ENCODE peak calls at places on chromosomes 6 and 20, in six cellular contexts. Y, Z, G, D, X and A are unnamed samples.
A peak's percentile ranks its signal among the peaks of the same experiment; 100 is the strongest.

GRCh38 chr6:56076033-56076432 is 171.3 kb downstream of the COL21A1 start:
- DNase-seq in Y (no peak), Z (no peak), G (no peak), D (no peak), X (no peak), A (peak; percentile 43)

GRCh38 chr6:170174124-170174770 is 116.6 kb downstream of the DLL1 start:
- DNase-seq in Y (no peak), Z (peak; percentile 17), G (no peak), D (no peak), X (no peak), A (no peak)

GRCh38 chr6:167695831-167696230 is 130.9 kb upstream of the AFDN start:
- DNase-seq in Y (no peak), Z (no peak), G (no peak), D (no peak), X (no peak), A (no peak)

GRCh38 chr6:89250239-89250638 is 33.1 kb upstream of the GABRR1 start:
- DNase-seq in Y (no peak), Z (no peak), G (no peak), D (no peak), X (no peak), A (no peak)

GRCh38 chr6:80163754-80164187 is 57.3 kb downstream of the BCKDHB start:
- DNase-seq in Y (peak; percentile 87), Z (no peak), G (peak; percentile 12), D (peak; percentile 26), X (peak; percentile 27), A (peak; percentile 29)

GRCh38 chr6:92534109-92534508 is 885.2 kb downstream of the EPHA7 start:
- DNase-seq in Y (no peak), Z (no peak), G (no peak), D (no peak), X (no peak), A (no peak)

GRCh38 chr6:73074175-73074574 is 151.1 kb downstream of the KHDC1L start:
- DNase-seq in Y (peak; percentile 83), Z (no peak), G (no peak), D (no peak), X (no peak), A (peak; percentile 55)

GRCh38 chr6:161434331-161434730 is 160.5 kb upstream of the AGPAT4 start:
- DNase-seq in Y (no peak), Z (no peak), G (no peak), D (no peak), X (no peak), A (no peak)

GRCh38 chr6:29702519-29703103 is 20.6 kb upstream of the HLA-F start:
- DNase-seq in Y (no peak), Z (peak; percentile 71), G (peak; percentile 76), D (peak; percentile 19), X (no peak), A (peak; percentile 56)

GRCh38 chr20:6162239-6162638 is 39.4 kb upstream of the FERMT1 start:
- DNase-seq in Y (no peak), Z (no peak), G (no peak), D (no peak), X (no peak), A (no peak)

GRCh38 chr20:609371-609964 is 641 bp downstream of the TCF15 start:
- DNase-seq in Y (no peak), Z (peak; percentile 75), G (no peak), D (no peak), X (no peak), A (no peak)

GRCh38 chr20:62097881-62098407 is 24.3 kb upstream of the LSM14B start:
- DNase-seq in Y (no peak), Z (no peak), G (no peak), D (no peak), X (no peak), A (no peak)

GRCh38 chr6:89828988-89829590 is 591 bp upstream of the CASP8AP2 start:
- DNase-seq in Y (no peak), Z (no peak), G (no peak), D (no peak), X (no peak), A (peak; percentile 21)

GRCh38 chr20:32501709-32502108 is 83.4 kb downstream of the NOL4L start:
- DNase-seq in Y (peak; percentile 80), Z (no peak), G (no peak), D (no peak), X (no peak), A (no peak)

GRCh38 chr6:2351807-2352431 is 106.5 kb upstream of the GMDS start:
- DNase-seq in Y (peak; percentile 86), Z (no peak), G (no peak), D (no peak), X (no peak), A (no peak)

GRCh38 chr20:58623579-58624473 is 27.3 kb upstream of the STX16 start:
- DNase-seq in Y (peak; percentile 97), Z (peak; percentile 60), G (peak; percentile 88), D (peak; percentile 68), X (no peak), A (peak; percentile 94)

GRCh38 chr6:48869595-48869994 is 593.5 kb downstream of the MMUT start:
- DNase-seq in Y (no peak), Z (no peak), G (no peak), D (no peak), X (no peak), A (no peak)

GRCh38 chr6:159977242-159978214 is 8.6 kb downstream of the IGF2R start:
- DNase-seq in Y (peak; percentile 69), Z (no peak), G (peak; percentile 72), D (no peak), X (no peak), A (no peak)

GRCh38 chr6:32170294-32170693 is 5.6 kb downstream of the AGPAT1 start:
- DNase-seq in Y (no peak), Z (no peak), G (no peak), D (no peak), X (no peak), A (no peak)

GRCh38 chr6:152093711-152094110 is 286.2 kb downstream of the ESR1 start:
- DNase-seq in Y (no peak), Z (no peak), G (no peak), D (no peak), X (no peak), A (no peak)

GRCh38 chr20:11205769-11206362 is 532.1 kb upstream of the JAG1 start:
- DNase-seq in Y (no peak), Z (no peak), G (no peak), D (no peak), X (no peak), A (no peak)

GRCh38 chr6:39200498-39201020 is 28.7 kb downstream of the KCNK5 start:
- DNase-seq in Y (no peak), Z (no peak), G (no peak), D (no peak), X (no peak), A (no peak)

GRCh38 chr6:69985180-69985579 is 118.8 kb downstream of the COL19A1 start:
- DNase-seq in Y (no peak), Z (no peak), G (no peak), D (no peak), X (no peak), A (no peak)

GRCh38 chr6:90429713-90430112 is 133.1 kb upstream of the BACH2 start:
- DNase-seq in Y (no peak), Z (no peak), G (peak; percentile 48), D (no peak), X (no peak), A (peak; percentile 22)

GRCh38 chr6:14274016-14274415 is 156.4 kb downstream of the CD83 start:
- DNase-seq in Y (no peak), Z (no peak), G (no peak), D (no peak), X (no peak), A (no peak)

GRCh38 chr6:136014454-136015421 is 163.2 kb downstream of the PDE7B start:
- DNase-seq in Y (peak; percentile 100), Z (no peak), G (no peak), D (no peak), X (no peak), A (peak; percentile 60)

GRCh38 chr6:148467926-148468325 is 125.3 kb downstream of the SASH1 start:
- DNase-seq in Y (no peak), Z (no peak), G (no peak), D (no peak), X (no peak), A (no peak)
- TF ChIP-seq SMC3 in Y (no peak), Z (no peak), G (no peak), D (no peak), X (no peak), A (no peak)

DNA sequence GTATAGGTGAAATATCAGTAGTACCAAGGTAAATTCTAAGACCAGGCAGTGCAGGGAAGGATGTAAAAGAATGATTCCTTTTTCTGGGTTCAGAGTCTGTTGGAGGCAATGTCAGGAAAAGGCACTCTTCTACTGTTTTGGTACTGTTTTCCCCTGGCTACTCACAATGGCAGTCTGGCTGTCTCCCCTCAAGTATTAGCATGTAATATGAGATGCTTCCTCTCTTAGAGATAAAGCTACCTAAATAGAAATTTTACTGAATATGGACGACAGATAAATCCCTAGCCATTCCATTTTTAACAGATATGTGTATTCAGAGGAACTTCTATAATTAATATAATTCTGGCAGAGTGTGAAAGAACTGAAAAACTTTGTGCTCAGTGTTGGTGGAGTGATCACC is 3.5 kb downstream of the RNF8 start:
- DNase-seq in Y (peak; percentile 14), Z (no peak), G (no peak), D (no peak), X (no peak), A (no peak)
- TF ChIP-seq SMC3 in Y (no peak), Z (no peak), G (no peak), D (no peak), X (no peak), A (no peak)

GRCh38 chr20:34302312-34302722 is 838 bp downstream of the AHCY start:
- DNase-seq in Y (peak; percentile 47), Z (no peak), G (peak; percentile 35), D (peak; percentile 39), X (no peak), A (no peak)
- TF ChIP-seq SMC3 in Y (no peak), Z (no peak), G (no peak), D (no peak), X (no peak), A (no peak)

GRCh38 chr6:163354085-163354484 is 60.4 kb upstream of the QKI start:
- DNase-seq in Y (peak; percentile 21), Z (no peak), G (peak; percentile 37), D (no peak), X (no peak), A (no peak)

GRCh38 chr6:163349696-163350095 is 64.8 kb upstream of the QKI start:
- DNase-seq in Y (no peak), Z (no peak), G (no peak), D (no peak), X (no peak), A (no peak)

GRCh38 chr6:163354779-163355431 is 59.6 kb upstream of the QKI start:
- DNase-seq in Y (peak; percentile 28), Z (peak; percentile 45), G (no peak), D (no peak), X (peak; percentile 9), A (no peak)

GRCh38 chr6:163352966-163353365 is 61.6 kb upstream of the QKI start:
- DNase-seq in Y (no peak), Z (no peak), G (no peak), D (no peak), X (no peak), A (no peak)

DNA sequence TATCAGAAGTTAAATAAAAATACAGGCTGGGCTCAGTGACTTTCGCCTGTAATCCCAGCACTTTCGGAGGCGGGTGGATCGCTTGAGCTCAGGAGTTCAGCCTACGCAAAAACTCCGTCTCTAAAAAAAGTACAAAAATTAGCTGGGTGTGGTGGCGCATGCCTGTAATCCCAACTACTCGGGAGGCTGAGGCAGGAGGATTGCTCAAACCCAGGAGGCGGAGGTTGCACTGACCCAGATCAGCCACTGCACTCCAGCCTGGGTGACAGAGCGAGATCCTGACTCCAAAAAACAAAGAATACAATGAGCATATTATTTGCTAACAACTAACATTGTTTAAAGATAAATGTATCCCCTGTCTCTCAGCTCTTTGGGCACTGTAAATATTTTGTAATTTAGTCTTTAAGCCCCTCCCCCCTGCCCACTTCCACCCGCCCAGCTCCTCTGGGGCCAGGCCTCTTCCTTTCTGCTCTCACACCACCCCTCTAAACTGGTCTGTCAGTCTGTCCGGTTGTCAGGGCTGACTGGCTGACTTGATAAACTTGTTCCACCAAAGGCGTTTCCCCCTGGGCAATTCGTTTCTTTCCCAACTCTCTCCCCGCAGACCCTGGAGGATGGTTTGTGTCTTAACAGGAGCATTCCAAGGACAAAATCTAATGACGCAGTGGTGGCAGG is 62.4 kb upstream of the QKI start:
- DNase-seq in Y (no peak), Z (no peak), G (no peak), D (no peak), X (no peak), A (no peak)
- TF ChIP-seq SMC3 in Y (no peak), Z (no peak), G (no peak), D (no peak), X (no peak), A (no peak)